ENCODE peak calls at places on chromosome 9, in four cellular contexts. K is activated CD8-positive, alpha-beta memory T cell treated with anti-CD3 and anti-CD28 coated beads for 24 hours; A is pons; V is SK-MEL-5. R is an unnamed sample.

GRCh38 chr9:35680331-35681105 is 6.8 kb downstream of the CA9 start:
- DNase-seq in K (no peak), A (no peak), V (no peak), R (no peak)

GRCh38 chr9:108535526-108535925 is 320.3 kb downstream of the ACTL7B start:
- DNase-seq in K (no peak), A (peak), V (peak), R (no peak)

GRCh38 chr9:85142461-85143401 is 473.2 kb downstream of the NTRK2 start:
- DNase-seq in K (no peak), A (peak), V (peak), R (no peak)

GRCh38 chr9:18888241-18888794 is 144.7 kb downstream of the SAXO1 start:
- DNase-seq in K (no peak), A (peak), V (no peak), R (no peak)

GRCh38 chr9:34995288-34996060 is 5.9 kb downstream of the DNAJB5 start:
- DNase-seq in K (no peak), A (no peak), V (no peak), R (no peak)

GRCh38 chr9:73775757-73776156 is 624.1 kb downstream of the ANXA1 start:
- DNase-seq in K (no peak), A (no peak), V (no peak), R (no peak)

GRCh38 chr9:95772320-95773060 is 103.0 kb upstream of the ERCC6L2 start:
- DNase-seq in K (peak), A (no peak), V (no peak), R (no peak)

GRCh38 chr9:111178361-111179043 is 140.2 kb upstream of the LPAR1 start:
- DNase-seq in K (no peak), A (no peak), V (no peak), R (no peak)

GRCh38 chr9:89445801-89446228 is 52.1 kb downstream of the SEMA4D start:
- DNase-seq in K (no peak), A (no peak), V (no peak), R (no peak)